ENCODE peak calls at places on chromosomes 12 and 14, in six cellular contexts. T is GM23248, N is heart left ventricle, B is T-helper 22 cell, I is lower leg skin, P is GM19239. V is an unnamed sample.
A peak's percentile ranks its signal among the peaks of the same experiment; 100 is the strongest.

GRCh38 chr12:106301611-106302321 is 767 bp upstream of the TCP11L2 start:
- DNase-seq in T (peak; percentile 65), N (peak; percentile 59), B (peak; percentile 84), I (peak; percentile 83), P (peak; percentile 45), V (peak; percentile 85)

GRCh38 chr12:122835693-122836026 is 403 bp downstream of the HIP1R start:
- DNase-seq in T (no peak), N (no peak), B (no peak), I (no peak), P (peak; percentile 78), V (no peak)

GRCh38 chr14:102481791-102482238 is 27.8 kb downstream of the ANKRD9 start:
- DNase-seq in T (peak; percentile 77), N (no peak), B (no peak), I (no peak), P (no peak), V (no peak)

GRCh38 chr12:85186236-85186635 is 93.8 kb upstream of the ALX1 start:
- DNase-seq in T (no peak), N (no peak), B (no peak), I (no peak), P (no peak), V (no peak)

GRCh38 chr12:452667-453210 is 7.0 kb upstream of the B4GALNT3 start:
- DNase-seq in T (peak; percentile 17), N (peak; percentile 49), B (peak; percentile 23), I (no peak), P (no peak), V (no peak)

GRCh38 chr14:24428628-24429394 is 657 bp downstream of the CBLN3 start:
- DNase-seq in T (peak; percentile 33), N (no peak), B (no peak), I (peak; percentile 16), P (no peak), V (peak; percentile 65)

GRCh38 chr14:41457393-41457792 is 149.3 kb upstream of the LRFN5 start:
- DNase-seq in T (no peak), N (no peak), B (no peak), I (no peak), P (no peak), V (no peak)

GRCh38 chr12:31407562-31407961 is 81.6 kb upstream of the SINHCAF start:
- DNase-seq in T (no peak), N (no peak), B (no peak), I (no peak), P (no peak), V (no peak)

GRCh38 chr14:81269100-81269978 is 48.6 kb upstream of the GTF2A1 start:
- DNase-seq in T (peak; percentile 75), N (no peak), B (no peak), I (peak; percentile 55), P (peak; percentile 40), V (no peak)

GRCh38 chr14:104210548-104211195 is 72.3 kb downstream of the KIF26A start:
- DNase-seq in T (no peak), N (no peak), B (no peak), I (no peak), P (no peak), V (no peak)

GRCh38 chr12:113880337-113880736 is 85.8 kb downstream of the RBM19 start:
- DNase-seq in T (no peak), N (no peak), B (no peak), I (no peak), P (no peak), V (no peak)

GRCh38 chr14:74893614-74894091 is 11.9 kb downstream of the DLST start:
- DNase-seq in T (no peak), N (no peak), B (no peak), I (no peak), P (no peak), V (no peak)

GRCh38 chr12:63400746-63401145 is 249.7 kb upstream of the AVPR1A start:
- DNase-seq in T (no peak), N (no peak), B (no peak), I (no peak), P (no peak), V (no peak)

GRCh38 chr14:69249603-69250002 is 10.4 kb upstream of the GALNT16 start:
- DNase-seq in T (no peak), N (no peak), B (no peak), I (no peak), P (no peak), V (no peak)

GRCh38 chr14:72855913-72856312 is 38.0 kb downstream of the DPF3 start:
- DNase-seq in T (peak; percentile 78), N (no peak), B (no peak), I (no peak), P (no peak), V (no peak)

GRCh38 chr14:39641224-39641623 is 209.0 kb upstream of the FBXO33 start:
- DNase-seq in T (no peak), N (no peak), B (no peak), I (no peak), P (peak; percentile 12), V (no peak)

GRCh38 chr12:2451025-2451424 is 343.7 kb upstream of the FKBP4 start:
- DNase-seq in T (peak; percentile 18), N (no peak), B (no peak), I (no peak), P (no peak), V (no peak)

GRCh38 chr12:107660230-107660629 is 25.4 kb upstream of the PWP1 start:
- DNase-seq in T (no peak), N (no peak), B (no peak), I (no peak), P (no peak), V (no peak)

GRCh38 chr14:60328588-60328987 is 79.6 kb downstream of the PPM1A start:
- DNase-seq in T (no peak), N (no peak), B (no peak), I (no peak), P (no peak), V (no peak)

GRCh38 chr12:4700621-4701026 is 19.6 kb upstream of the GALNT8 start:
- DNase-seq in T (no peak), N (peak; percentile 73), B (no peak), I (no peak), P (no peak), V (no peak)

GRCh38 chr12:71967176-71967575 is 28.5 kb downstream of the TPH2 start:
- DNase-seq in T (peak; percentile 19), N (no peak), B (no peak), I (no peak), P (no peak), V (no peak)

GRCh38 chr12:125172231-125172850 is 107.1 kb downstream of the AACS start:
- DNase-seq in T (no peak), N (no peak), B (no peak), I (no peak), P (no peak), V (no peak)

GRCh38 chr12:46763230-46763629 is 62.6 kb downstream of the SLC38A4 start:
- DNase-seq in T (no peak), N (no peak), B (no peak), I (no peak), P (no peak), V (no peak)